ENCODE peak calls at places on chromosomes 3 and 15, in five cellular contexts. H, I, W, F and S are unnamed samples.

GRCh38 chr3:16350041-16350952 is 85.3 kb downstream of the OXNAD1 start:
- DNase-seq in H (no peak), I (no peak), W (no peak), F (no peak), S (no peak)

GRCh38 chr15:38164061-38164460 is 88.6 kb upstream of the SPRED1 start:
- DNase-seq in H (no peak), I (no peak), W (no peak), F (no peak), S (peak; percentile 36)

GRCh38 chr3:144496116-144496835 is 524.7 kb downstream of the DIPK2A start:
- DNase-seq in H (no peak), I (no peak), W (no peak), F (no peak), S (no peak)

GRCh38 chr15:31303434-31304073 is 23.1 kb upstream of the KLF13 start:
- DNase-seq in H (peak; percentile 60), I (no peak), W (no peak), F (peak; percentile 76), S (peak; percentile 71)

GRCh38 chr3:51974963-51975856 is at the start of gene ABHD14A:
- DNase-seq in H (peak; percentile 81), I (no peak), W (peak; percentile 83), F (peak; percentile 90), S (peak; percentile 78)

GRCh38 chr3:188915137-188915536 is 256.6 kb upstream of the TPRG1 start:
- DNase-seq in H (no peak), I (no peak), W (no peak), F (no peak), S (no peak)

GRCh38 chr3:27720899-27721716 is 1.0 kb downstream of the EOMES start:
- DNase-seq in H (no peak), I (peak; percentile 34), W (no peak), F (no peak), S (no peak)

GRCh38 chr15:66882251-66883020 is 180.4 kb downstream of the SMAD6 start:
- DNase-seq in H (peak; percentile 31), I (no peak), W (peak; percentile 46), F (no peak), S (peak; percentile 12)

GRCh38 chr15:84715442-84716035 is 400 bp downstream of the SEC11A start:
- DNase-seq in H (no peak), I (no peak), W (no peak), F (no peak), S (peak; percentile 52)

GRCh38 chr15:84722628-84723027 is 6.7 kb upstream of the SEC11A start:
- DNase-seq in H (no peak), I (no peak), W (no peak), F (no peak), S (no peak)

GRCh38 chr15:84725001-84725491 is 9.1 kb upstream of the SEC11A start:
- DNase-seq in H (no peak), I (no peak), W (no peak), F (no peak), S (no peak)

GRCh38 chr15:84716036-84716732 is at the start of gene SEC11A:
- DNase-seq in H (peak; percentile 95), I (peak; percentile 92), W (peak; percentile 91), F (peak; percentile 98), S (peak; percentile 100)

DNA sequence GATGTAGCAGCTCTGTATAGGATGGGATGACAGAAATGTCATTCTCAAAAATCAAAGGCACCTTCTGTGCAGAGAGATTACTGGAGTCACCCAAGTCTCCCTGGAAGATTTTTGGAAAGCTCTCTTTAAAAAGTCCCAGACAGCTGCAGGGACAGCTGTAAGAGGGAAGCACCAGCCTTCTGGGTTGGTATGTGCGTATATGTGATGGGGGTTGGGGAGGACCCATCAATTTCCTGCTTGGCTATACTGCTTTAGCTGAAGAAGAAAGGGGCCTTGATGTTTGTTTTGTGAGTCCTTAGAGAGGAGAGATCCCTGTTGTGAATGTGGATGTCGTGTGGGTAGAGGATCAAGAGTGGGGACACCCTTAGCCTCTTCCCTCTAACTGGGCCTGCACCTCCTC is 5.4 kb upstream of the SEC11A start:
- DNase-seq in H (no peak), I (no peak), W (no peak), F (no peak), S (no peak)
- H3K4me1 ChIP-seq in H (no peaks in the 10 kb centered on the region), I (peaks cover 4% of the 10 kb centered on the region), W (no peaks in the 10 kb centered on the region), F (peaks cover 13% of the 10 kb centered on the region), S (peaks cover 3% of the 10 kb centered on the region)

GRCh38 chr3:131421301-131421700 is 39.7 kb downstream of the NUDT16 start:
- DNase-seq in H (no peak), I (no peak), W (no peak), F (no peak), S (no peak)
- H3K4me3 ChIP-seq in H (no peak overlapping the region), I (no peak overlapping the region), W (no peak overlapping the region), F (no peak overlapping the region), S (no peak overlapping the region)

GRCh38 chr3:48558446-48559134 is 2.0 kb upstream of the PFKFB4 start:
- DNase-seq in H (peak; percentile 33), I (no peak), W (no peak), F (peak; percentile 86), S (no peak)

GRCh38 chr3:48555231-48555948 is 1.2 kb downstream of the PFKFB4 start:
- DNase-seq in H (no peak), I (no peak), W (no peak), F (no peak), S (no peak)

GRCh38 chr3:48553886-48554845 is 2.4 kb downstream of the PFKFB4 start:
- DNase-seq in H (no peak), I (no peak), W (no peak), F (no peak), S (no peak)

GRCh38 chr3:48556796-48557626 is at the start of gene PFKFB4:
- DNase-seq in H (peak; percentile 99), I (peak; percentile 99), W (peak; percentile 100), F (peak; percentile 100), S (peak; percentile 99)

DNA sequence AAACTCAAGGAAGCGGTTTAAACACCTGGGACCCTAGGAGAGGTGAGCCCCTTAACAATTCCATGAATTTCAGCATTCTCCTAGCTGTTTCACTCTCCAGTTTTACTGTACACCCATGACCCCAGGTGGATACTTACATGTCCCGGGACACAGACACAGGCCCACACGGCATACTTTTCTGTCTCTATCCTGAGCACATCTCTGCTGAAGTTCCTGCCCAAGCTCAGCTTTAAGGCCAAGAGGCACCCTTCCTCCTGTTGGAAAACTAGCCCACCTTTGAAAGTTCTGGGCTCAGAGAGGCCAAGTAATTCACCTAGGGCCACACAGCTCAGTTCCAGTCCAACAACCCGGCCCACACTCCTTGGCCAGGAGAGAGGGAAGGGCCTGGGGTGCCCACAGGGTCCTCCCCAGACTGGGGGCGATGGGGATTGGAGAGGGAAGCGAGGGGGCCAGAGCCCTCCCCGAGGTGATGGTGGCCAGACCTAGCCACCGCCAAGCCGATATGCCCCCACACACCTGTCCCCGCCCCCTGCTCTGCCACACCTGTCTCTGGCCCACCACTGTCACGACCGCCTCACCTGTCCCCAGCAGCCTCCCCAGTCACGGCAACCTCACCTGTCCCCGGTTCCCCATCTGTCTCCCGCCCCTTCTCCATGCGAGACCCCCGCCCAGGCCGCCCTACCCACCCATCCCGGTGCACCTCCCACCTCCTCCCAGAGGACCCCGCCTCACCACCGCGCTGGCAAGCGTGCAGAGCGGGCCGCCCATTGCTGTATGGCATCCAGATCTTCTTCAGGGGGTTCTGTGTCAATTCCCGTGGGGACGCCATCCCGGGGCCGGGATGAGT is 431 bp downstream of the PFKFB4 start:
- DNase-seq in H (no peak), I (no peak), W (no peak), F (no peak), S (no peak)
- H3K4me1 ChIP-seq in H (peaks cover 21% of the 10 kb centered on the region), I (peaks cover 22% of the 10 kb centered on the region), W (no peaks in the 10 kb centered on the region), F (peaks cover 27% of the 10 kb centered on the region), S (peaks cover 8% of the 10 kb centered on the region)

DNA sequence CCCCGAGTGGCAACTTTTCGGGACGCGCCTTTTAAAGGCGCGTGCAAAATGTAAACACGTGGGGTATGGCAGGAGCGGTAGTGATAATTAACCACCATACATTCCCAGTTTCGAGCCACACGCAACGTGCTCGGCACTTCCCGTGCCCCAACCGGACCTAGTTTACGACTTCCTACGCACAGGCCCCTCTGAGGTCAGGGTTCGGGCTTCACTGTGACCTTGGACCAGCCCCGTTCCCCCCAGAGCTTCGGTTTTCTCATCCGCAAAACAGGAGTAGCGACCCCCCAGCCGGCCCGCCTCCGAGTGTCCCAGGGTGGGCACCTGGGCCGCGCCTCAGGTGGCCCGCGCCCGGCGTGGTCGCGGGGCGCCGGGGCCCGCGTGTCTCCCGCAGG is 451 bp downstream of the CHCHD4 start:
- DNase-seq in H (peak; percentile 65), I (no peak), W (peak; percentile 65), F (peak; percentile 85), S (peak; percentile 64)
- H3K4me3 ChIP-seq in H (peak overlapping the region; percentile 96), I (peak overlapping the region; percentile 99), W (peak overlapping the region; percentile 72), F (peak overlapping the region; percentile 96), S (peak overlapping the region; percentile 87)

GRCh38 chr15:75647370-75648155 is at the start of gene SNX33:
- DNase-seq in H (peak; percentile 83), I (no peak), W (peak; percentile 85), F (peak; percentile 92), S (peak; percentile 99)

GRCh38 chr15:75650908-75651809 is 3.4 kb downstream of the SNX33 start:
- DNase-seq in H (peak; percentile 75), I (no peak), W (no peak), F (no peak), S (no peak)

GRCh38 chr15:75648156-75649000 is 666 bp downstream of the SNX33 start:
- DNase-seq in H (peak; percentile 53), I (no peak), W (peak; percentile 68), F (peak; percentile 81), S (peak; percentile 74)

GRCh38 chr15:75649848-75650247 is 2.1 kb downstream of the SNX33 start:
- DNase-seq in H (no peak), I (no peak), W (no peak), F (no peak), S (no peak)

GRCh38 chr15:75649045-75649761 is 1.5 kb downstream of the SNX33 start:
- DNase-seq in H (no peak), I (no peak), W (no peak), F (no peak), S (no peak)
- H3K4me1 ChIP-seq in H (peaks cover 51% of the 10 kb centered on the region), I (peaks cover 22% of the 10 kb centered on the region), W (peaks cover 48% of the 10 kb centered on the region), F (peaks cover 61% of the 10 kb centered on the region), S (peaks cover 30% of the 10 kb centered on the region)

DNA sequence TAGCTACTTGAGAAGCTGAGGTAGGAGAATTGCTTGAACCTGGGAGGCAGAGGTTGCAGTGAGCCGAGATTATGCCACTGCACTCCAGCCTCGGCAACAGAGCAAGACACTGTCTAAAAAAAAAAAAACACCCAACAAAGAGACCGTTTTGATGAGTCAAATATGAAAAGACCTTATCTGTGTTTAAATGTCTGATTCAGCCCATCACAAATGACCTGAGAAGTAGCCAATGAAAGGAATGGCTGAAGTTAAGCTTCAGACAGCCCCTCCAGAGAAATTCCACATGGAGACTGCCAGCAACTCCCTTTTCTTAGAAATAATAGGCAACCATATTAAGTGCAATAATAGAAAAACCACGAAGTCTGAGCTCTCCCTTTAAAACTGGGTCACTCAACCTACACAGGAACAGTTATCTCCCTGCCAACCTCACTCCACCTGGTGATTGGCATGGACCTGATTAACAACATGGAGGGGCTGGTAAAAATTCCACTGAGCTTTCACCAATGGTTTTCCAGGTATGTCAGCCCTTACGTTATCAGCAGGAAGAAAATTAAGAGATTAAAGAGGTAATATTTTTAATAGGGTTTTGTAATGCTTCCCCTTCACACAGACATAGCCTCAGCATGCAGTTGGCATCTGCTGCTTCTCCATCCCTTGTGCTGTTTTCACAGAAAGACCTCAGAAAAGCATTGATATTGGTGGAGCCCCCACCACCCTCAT is 238.1 kb upstream of the STT3B start:
- DNase-seq in H (no peak), I (no peak), W (no peak), F (no peak), S (no peak)
- H3K4me3 ChIP-seq in H (no peak overlapping the region), I (no peak overlapping the region), W (no peak overlapping the region), F (no peak overlapping the region), S (no peak overlapping the region)

DNA sequence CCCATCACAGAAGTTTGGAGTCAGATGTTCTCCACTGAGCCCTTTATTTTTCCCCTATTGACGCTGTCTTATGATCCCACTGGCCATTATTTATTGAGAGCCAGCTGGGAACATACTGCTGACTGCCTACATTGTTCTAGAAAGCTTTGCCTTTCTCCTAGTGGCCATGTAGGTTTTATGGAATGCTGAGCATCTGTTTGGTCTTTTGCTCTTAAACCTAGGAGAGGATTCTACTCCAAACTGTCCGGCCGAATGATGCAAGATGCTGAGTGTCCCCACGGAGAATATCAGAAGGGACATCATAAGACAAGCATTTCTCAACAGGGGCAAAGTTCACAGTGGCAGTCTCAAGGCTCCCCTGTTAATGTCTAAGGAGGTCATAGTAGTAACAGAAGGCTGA is 171.4 kb downstream of the ARRDC4 start:
- DNase-seq in H (no peak), I (no peak), W (no peak), F (no peak), S (no peak)
- H3K4me1 ChIP-seq in H (no peaks in the 10 kb centered on the region), I (no peaks in the 10 kb centered on the region), W (no peaks in the 10 kb centered on the region), F (no peaks in the 10 kb centered on the region), S (no peaks in the 10 kb centered on the region)